ENCODE peak calls at places on chromosomes 4 and X, in five cellular contexts. O is mesendoderm, L is neuronal stem cell, F is astrocyte, A is IMR-90. K is an unnamed sample.

GRCh38 chrX:70479197-70479969 is 34.7 kb downstream of the DLG3 start:
- DNase-seq in O (no peak), L (no peak), F (peak; percentile 68), A (peak; percentile 83), K (no peak)

GRCh38 chrX:134948333-134949241 is 42.2 kb upstream of the SMIM10 start:
- DNase-seq in O (peak; percentile 92), L (no peak), F (peak; percentile 89), A (peak; percentile 88), K (no peak)

GRCh38 chr4:139913398-139913990 is 240.5 kb downstream of the MAML3 start:
- DNase-seq in O (no peak), L (no peak), F (peak; percentile 36), A (peak; percentile 51), K (no peak)

GRCh38 chrX:74551934-74552333 is 62.5 kb downstream of the RLIM start:
- DNase-seq in O (no peak), L (no peak), F (no peak), A (no peak), K (no peak)

GRCh38 chr4:121973791-121974190 is 21.9 kb upstream of the TRPC3 start:
- DNase-seq in O (no peak), L (no peak), F (no peak), A (peak; percentile 20), K (no peak)

GRCh38 chr4:14264437-14264836 is 636.9 kb upstream of the BOD1L1 start:
- DNase-seq in O (peak; percentile 86), L (no peak), F (no peak), A (peak; percentile 10), K (peak; percentile 35)

GRCh38 chrX:69263421-69263820 is 98.2 kb upstream of the PJA1 start:
- DNase-seq in O (no peak), L (no peak), F (no peak), A (no peak), K (no peak)

GRCh38 chr4:74540193-74540592 is 95.3 kb downstream of the AREG start:
- DNase-seq in O (no peak), L (no peak), F (peak; percentile 91), A (peak; percentile 72), K (no peak)

GRCh38 chrX:107979534-107979933 is 2.6 kb downstream of the TEX13B start:
- DNase-seq in O (no peak), L (no peak), F (no peak), A (no peak), K (no peak)

GRCh38 chrX:40140706-40141499 is 43.1 kb upstream of the BCOR start:
- DNase-seq in O (peak; percentile 42), L (no peak), F (peak; percentile 60), A (peak; percentile 47), K (peak; percentile 57)

GRCh38 chr4:22515888-22516541 is at the start of gene ADGRA3:
- DNase-seq in O (peak; percentile 86), L (peak; percentile 80), F (peak; percentile 53), A (peak; percentile 51), K (peak; percentile 79)

GRCh38 chrX:429266-429825 is 42.6 kb upstream of the PPP2R3B start:
- DNase-seq in O (no peak), L (no peak), F (no peak), A (no peak), K (no peak)

GRCh38 chrX:5644786-5645185 is 583.9 kb downstream of the NLGN4X start:
- DNase-seq in O (no peak), L (no peak), F (no peak), A (no peak), K (peak; percentile 29)

GRCh38 chr4:121583396-121583795 is 113.4 kb downstream of the ANXA5 start:
- DNase-seq in O (no peak), L (no peak), F (no peak), A (no peak), K (no peak)

GRCh38 chr4:165714650-165715049 is 158.4 kb upstream of the TLL1 start:
- DNase-seq in O (no peak), L (no peak), F (no peak), A (no peak), K (no peak)

GRCh38 chr4:100093091-100093866 is 97.0 kb downstream of the DDIT4L start:
- DNase-seq in O (peak; percentile 98), L (peak; percentile 79), F (peak; percentile 72), A (peak; percentile 82), K (peak; percentile 92)
- H3K9ac ChIP-seq in O (peak overlapping the region; percentile 48), L (no peak overlapping the region), F (peak overlapping the region; percentile 58), A (no peak overlapping the region), K (no peak overlapping the region)

GRCh38 chr4:23889814-23890269 is at the start of gene PPARGC1A:
- DNase-seq in O (peak; percentile 43), L (peak; percentile 35), F (peak; percentile 45), A (peak; percentile 50), K (no peak)

GRCh38 chr4:23889368-23889767 is 479 bp downstream of the PPARGC1A start:
- DNase-seq in O (no peak), L (no peak), F (no peak), A (no peak), K (no peak)

GRCh38 chr4:23890369-23891063 is 669 bp upstream of the PPARGC1A start:
- DNase-seq in O (no peak), L (no peak), F (no peak), A (no peak), K (no peak)

GRCh38 chr4:23888421-23889319 is 1.2 kb downstream of the PPARGC1A start:
- DNase-seq in O (no peak), L (no peak), F (peak; percentile 65), A (peak; percentile 52), K (no peak)

DNA sequence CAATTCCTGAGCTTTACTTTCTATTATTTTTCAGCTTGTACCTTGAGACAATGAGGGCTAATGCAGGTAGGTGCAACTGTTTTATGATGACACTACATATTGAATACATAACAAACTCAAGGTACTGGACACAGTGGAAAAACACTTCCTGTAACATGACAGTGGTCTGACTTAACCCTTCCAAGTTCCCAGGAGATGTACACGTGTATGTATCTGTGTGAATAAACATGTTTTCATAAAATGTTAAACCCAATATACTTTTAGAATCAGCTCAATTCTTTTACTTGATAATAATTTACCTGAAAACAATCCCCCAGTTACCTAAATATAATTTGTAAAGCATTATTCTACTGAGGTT is 1.2 kb upstream of the PPARGC1A start:
- DNase-seq in O (no peak), L (no peak), F (no peak), A (no peak), K (no peak)
- H3K9ac ChIP-seq in O (no peak overlapping the region), L (no peak overlapping the region), F (no peak overlapping the region), A (peak overlapping the region; percentile 19), K (no peak overlapping the region)

DNA sequence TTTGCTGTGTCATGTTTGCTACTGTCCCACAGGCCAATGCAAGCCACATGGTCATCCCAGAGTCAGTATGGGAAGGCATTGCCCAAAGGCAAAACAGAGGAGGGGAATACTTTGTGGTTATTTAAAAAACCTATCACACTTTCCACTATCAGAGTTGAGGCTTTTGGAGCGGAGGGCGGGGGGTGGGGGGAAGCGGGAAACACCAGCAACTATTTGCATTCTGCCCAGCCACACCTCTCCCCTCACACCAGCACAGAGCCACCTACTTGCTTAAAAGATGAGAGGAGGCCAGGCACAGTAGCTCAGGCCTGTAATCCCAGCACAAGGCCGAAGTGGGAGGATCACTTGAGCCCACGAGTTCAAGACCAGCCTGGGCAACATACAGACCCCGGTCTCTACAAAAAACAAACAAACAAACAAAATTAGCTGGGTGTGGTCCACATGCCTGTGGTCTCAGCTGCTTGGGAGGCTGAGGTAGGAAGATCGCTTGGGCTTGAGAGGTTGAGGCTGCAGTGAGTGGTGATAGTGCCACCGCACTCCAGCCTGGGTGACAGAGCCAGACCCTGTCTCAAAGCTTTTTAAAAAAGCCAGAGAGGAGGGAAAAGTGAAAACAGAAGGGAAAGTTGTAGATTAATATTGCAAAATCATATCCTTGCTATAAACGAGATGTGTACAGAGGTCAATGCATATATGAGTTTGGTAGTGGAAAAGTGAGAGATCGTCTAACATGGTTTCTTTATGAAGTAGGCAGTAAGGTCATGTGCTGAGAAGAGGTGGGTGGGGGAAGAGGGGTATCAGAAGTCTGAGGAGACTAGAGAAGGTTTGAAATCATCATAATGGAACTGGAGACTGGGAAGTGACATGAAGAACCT is 1.9 kb upstream of the CHST7 start:
- DNase-seq in O (peak; percentile 51), L (no peak), F (no peak), A (no peak), K (peak; percentile 28)
- H3K9ac ChIP-seq in O (no peak overlapping the region), L (no peak overlapping the region), F (no peak overlapping the region), A (no peak overlapping the region), K (no peak overlapping the region)

DNA sequence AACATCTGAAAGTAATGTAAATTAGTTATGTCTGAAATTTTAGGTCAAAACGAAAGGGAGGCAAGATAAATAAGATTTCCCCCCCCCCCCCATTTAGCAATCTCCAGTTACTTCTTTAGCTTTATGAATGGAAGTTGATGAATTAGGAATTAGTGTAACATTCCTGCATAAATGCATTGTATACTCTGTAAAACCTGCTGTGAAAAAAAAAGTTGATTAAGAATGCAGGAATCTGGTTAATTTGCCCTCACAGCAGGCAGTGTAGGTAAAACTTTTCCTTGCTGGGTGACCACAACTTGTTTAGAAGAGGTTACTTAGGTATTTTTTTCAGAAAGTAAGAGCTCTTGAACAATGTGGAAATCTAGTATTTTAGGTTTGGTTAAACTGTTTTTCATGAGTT is 15.3 kb downstream of the LARP7 start:
- DNase-seq in O (peak; percentile 98), L (peak; percentile 51), F (no peak), A (no peak), K (peak; percentile 55)
- H3K9ac ChIP-seq in O (no peak overlapping the region), L (no peak overlapping the region), F (no peak overlapping the region), A (no peak overlapping the region), K (no peak overlapping the region)

GRCh38 chr4:10007436-10007740 is 13.9 kb downstream of the SLC2A9 start:
- DNase-seq in O (no peak), L (no peak), F (no peak), A (no peak), K (no peak)

GRCh38 chr4:10005632-10006031 is 15.7 kb downstream of the SLC2A9 start:
- DNase-seq in O (no peak), L (no peak), F (no peak), A (no peak), K (no peak)

GRCh38 chr4:10006604-10007435 is 14.5 kb downstream of the SLC2A9 start:
- DNase-seq in O (peak; percentile 64), L (no peak), F (peak; percentile 35), A (no peak), K (no peak)

GRCh38 chr4:10007772-10008171 is 13.5 kb downstream of the SLC2A9 start:
- DNase-seq in O (no peak), L (no peak), F (no peak), A (no peak), K (no peak)

GRCh38 chr4:10006236-10006603 is 15.1 kb downstream of the SLC2A9 start:
- DNase-seq in O (no peak), L (no peak), F (peak; percentile 21), A (no peak), K (no peak)
- H3K9ac ChIP-seq in O (no peak overlapping the region), L (no peak overlapping the region), F (no peak overlapping the region), A (no peak overlapping the region), K (no peak overlapping the region)

GRCh38 chr4:186726440-186727148 is 2.9 kb upstream of the FAT1 start:
- DNase-seq in O (peak; percentile 94), L (peak; percentile 86), F (peak; percentile 71), A (peak; percentile 80), K (peak; percentile 85)
- H3K9ac ChIP-seq in O (peak overlapping the region; percentile 78), L (peak overlapping the region; percentile 88), F (peak overlapping the region; percentile 99), A (peak overlapping the region; percentile 100), K (peak overlapping the region; percentile 49)

GRCh38 chr4:159395693-159396092 is 292.8 kb downstream of the RAPGEF2 start:
- DNase-seq in O (no peak), L (no peak), F (no peak), A (peak; percentile 54), K (no peak)
- H3K9ac ChIP-seq in O (no peak overlapping the region), L (no peak overlapping the region), F (no peak overlapping the region), A (no peak overlapping the region), K (no peak overlapping the region)

GRCh38 chr4:182219400-182219799 is 23.8 kb upstream of the TENM3 start:
- DNase-seq in O (peak; percentile 53), L (no peak), F (peak; percentile 64), A (peak; percentile 64), K (no peak)
- H3K9ac ChIP-seq in O (no peak overlapping the region), L (no peak overlapping the region), F (no peak overlapping the region), A (no peak overlapping the region), K (no peak overlapping the region)